ENCODE peak calls at places on chromosomes 4 and X, in four cellular contexts. J is GM12878, T is SK-N-SH, B is K562. U is an unnamed sample.

GRCh38 chr4:40055379-40055872 is 1.2 kb upstream of the N4BP2 start:
- DNase-seq in T (no peak), J (peak), B (peak), U (no peak)

GRCh38 chr4:81632581-81633247 is 161.0 kb upstream of the RASGEF1B start:
- DNase-seq in B (no peak), T (no peak), J (no peak), U (no peak)

GRCh38 chr4:83369825-83370639 is 35.4 kb upstream of the HPSE start:
- DNase-seq in J (no peak), T (no peak), B (peak), U (no peak)

GRCh38 chr4:73308286-73308685 is 49.7 kb upstream of the ANKRD17 start:
- DNase-seq in J (no peak), T (no peak), B (peak), U (no peak)

GRCh38 chr4:179709961-179710624 is 2267.9 kb upstream of the AGA start:
- DNase-seq in B (no peak), T (no peak), J (no peak), U (no peak)

GRCh38 chr4:76680934-76681333 is 217.0 kb downstream of the SOWAHB start:
- DNase-seq in B (no peak), T (no peak), J (no peak), U (no peak)

GRCh38 chrX:11381464-11381863 is 88.3 kb downstream of the AMELX start:
- DNase-seq in J (peak), T (peak), B (peak), U (no peak)

GRCh38 chrX:87805829-87806490 is 288.4 kb downstream of the KLHL4 start:
- DNase-seq in J (no peak), T (no peak), B (no peak), U (no peak)

GRCh38 chr4:112563431-112564200 is 47.6 kb upstream of the NEUROG2 start:
- DNase-seq in J (no peak), T (peak), B (no peak), U (no peak)

GRCh38 chr4:1939664-1940509 is 68.7 kb downstream of the NSD2 start:
- DNase-seq in J (no peak), T (no peak), B (no peak), U (no peak)

GRCh38 chr4:167419468-167420133 is 185.3 kb upstream of the SPOCK3 start:
- DNase-seq in T (peak), J (no peak), B (no peak), U (no peak)

GRCh38 chr4:151854731-151855130 is 93.9 kb upstream of the GATB start:
- DNase-seq in T (no peak), J (no peak), B (no peak), U (no peak)

GRCh38 chr4:102527695-102528094 is 26.5 kb downstream of the NFKB1 start:
- DNase-seq in J (no peak), T (no peak), B (no peak), U (no peak)

GRCh38 chrX:76172325-76172887 is 456 bp upstream of the PBDC1 start:
- DNase-seq in T (no peak), J (no peak), B (no peak), U (no peak)

GRCh38 chrX:15214614-15215013 is 55.3 kb downstream of the ASB9 start:
- DNase-seq in B (no peak), J (no peak), T (no peak), U (no peak)

GRCh38 chr4:3303445-3303824 is 10.6 kb downstream of the RGS12 start:
- DNase-seq in T (no peak), J (no peak), B (no peak), U (no peak)

GRCh38 chr4:23388699-23389395 is 501.0 kb downstream of the PPARGC1A start:
- DNase-seq in B (no peak), J (no peak), T (no peak), U (no peak)

GRCh38 chr4:142598132-142598531 is 248.0 kb downstream of the INPP4B start:
- DNase-seq in J (no peak), T (no peak), B (no peak), U (no peak)

GRCh38 chr4:122793811-122794210 is 32.8 kb upstream of the FGF2 start:
- DNase-seq in J (no peak), B (no peak), T (no peak), U (no peak)

GRCh38 chr4:146073517-146073916 is 102.0 kb upstream of the LSM6 start:
- DNase-seq in T (no peak), J (no peak), B (no peak), U (no peak)

GRCh38 chr4:25378130-25378743 is 1.2 kb downstream of the ANAPC4 start:
- DNase-seq in J (no peak), T (no peak), B (peak), U (no peak)

GRCh38 chr4:1337376-1337831 is 9.6 kb upstream of the UVSSA start:
- DNase-seq in B (peak), J (no peak), T (no peak), U (no peak)

GRCh38 chr4:40255722-40256281 is 59.0 kb downstream of the RHOH start:
- DNase-seq in J (no peak), B (peak), T (no peak), U (no peak)

GRCh38 chr4:152255437-152255836 is 280.5 kb downstream of the FBXW7 start:
- DNase-seq in J (peak), T (no peak), B (no peak), U (no peak)

GRCh38 chr4:126733301-126733700 is 899.5 kb upstream of the INTU start:
- DNase-seq in B (peak), J (no peak), T (no peak), U (no peak)

GRCh38 chr4:41797260-41797659 is 48.7 kb upstream of the PHOX2B start:
- DNase-seq in T (no peak), J (no peak), B (no peak), U (no peak)

GRCh38 chr4:41796545-41797210 is 48.2 kb upstream of the PHOX2B start:
- DNase-seq in J (no peak), B (no peak), T (no peak), U (no peak)

GRCh38 chr4:41792166-41792565 is 43.6 kb upstream of the PHOX2B start:
- DNase-seq in B (no peak), T (no peak), J (no peak), U (no peak)

GRCh38 chr4:41799126-41799525 is 50.6 kb upstream of the PHOX2B start:
- DNase-seq in T (no peak), B (no peak), J (no peak), U (peak)

DNA sequence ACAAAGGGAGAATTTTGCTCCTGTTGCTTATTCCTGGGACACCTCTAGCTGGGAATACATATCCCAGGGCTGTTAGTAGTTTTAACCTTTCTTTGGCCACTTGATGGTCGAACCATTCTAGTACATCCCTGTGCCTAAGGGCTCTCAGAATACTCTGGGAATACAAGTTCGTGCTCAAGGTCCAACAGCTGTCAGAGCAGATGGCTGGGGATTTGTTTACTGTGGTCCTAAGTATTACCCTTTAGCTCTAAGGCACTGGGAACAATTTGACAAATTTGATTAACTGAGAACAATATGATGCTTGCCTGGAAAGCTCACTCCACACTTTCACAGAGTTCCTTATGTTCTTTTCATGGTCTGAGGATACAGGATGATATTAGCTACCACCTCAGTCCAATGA is 47.3 kb upstream of the PHOX2B start:
- DNase-seq in T (peak), J (no peak), B (no peak), U (no peak)
- H3K9ac ChIP-seq in T (no peak), J (no peak), B (no peak), U (no peak)

GRCh38 chr4:53784112-53784511 is 192.8 kb upstream of the LNX1 start:
- DNase-seq in B (no peak), J (no peak), T (no peak), U (no peak)

GRCh38 chr4:53783208-53783859 is 192.0 kb upstream of the LNX1 start:
- DNase-seq in J (no peak), B (no peak), T (no peak), U (no peak)

GRCh38 chr4:53782468-53782865 is 191.2 kb upstream of the LNX1 start:
- DNase-seq in T (no peak), B (no peak), J (no peak), U (no peak)

GRCh38 chr4:53780736-53781400 is 189.6 kb upstream of the LNX1 start:
- DNase-seq in J (no peak), B (no peak), T (no peak), U (no peak)

GRCh38 chr4:53781614-53782467 is 190.6 kb upstream of the LNX1 start:
- DNase-seq in T (no peak), J (no peak), B (no peak), U (no peak)
- H3K4me3 ChIP-seq in T (no peak), J (no peak), B (no peak), U (no peak)

GRCh38 chrX:2413969-2414368 is 86.8 kb downstream of the DHRSX start:
- DNase-seq in T (no peak), J (no peak), B (no peak), U (no peak)

GRCh38 chrX:2410279-2411020 is 90.3 kb downstream of the DHRSX start:
- DNase-seq in T (no peak), J (no peak), B (no peak), U (no peak)

GRCh38 chrX:2414384-2414783 is 86.4 kb downstream of the DHRSX start:
- DNase-seq in T (no peak), J (no peak), B (no peak), U (no peak)

GRCh38 chrX:2409796-2410195 is 91.0 kb downstream of the DHRSX start:
- DNase-seq in T (no peak), J (no peak), B (no peak), U (no peak)

GRCh38 chrX:2412131-2412530 is 88.6 kb downstream of the DHRSX start:
- DNase-seq in J (no peak), B (no peak), T (no peak), U (no peak)
- TF ChIP-seq POLR2AphosphoS5 in J (no peak), B (no peak), T (no peak), U (no peak)

GRCh38 chr4:86596802-86597201 is 2.7 kb downstream of the PTPN13 start:
- DNase-seq in B (no peak), J (no peak), T (no peak), U (no peak)
- H3K9ac ChIP-seq in B (no peak), J (no peak), T (no peak), U (peak)

DNA sequence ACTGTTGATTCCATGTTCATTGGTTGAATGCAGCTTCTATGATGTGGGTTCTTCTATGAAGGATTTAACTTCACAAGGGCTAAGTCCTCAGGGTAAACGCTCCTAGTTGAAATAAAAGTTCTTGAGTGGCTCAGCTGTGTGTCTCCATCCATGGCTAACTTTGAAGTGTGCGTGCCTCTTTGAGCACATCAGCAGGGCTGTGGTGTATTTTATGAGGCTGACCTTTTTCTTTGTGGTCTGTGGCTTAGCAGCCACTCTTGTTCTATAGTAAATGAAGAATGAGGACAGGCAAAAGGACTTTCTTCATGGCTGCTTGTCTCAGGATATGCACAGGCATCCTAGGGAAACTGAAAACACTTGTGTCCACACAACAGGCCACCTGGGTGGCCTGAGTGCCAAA is 88.5 kb downstream of the KIT start:
- DNase-seq in J (no peak), B (no peak), T (no peak), U (no peak)
- H3K4me3 ChIP-seq in J (no peak), B (no peak), T (no peak), U (no peak)